ENCODE peak calls at places on chromosomes 1 and 21, in six cellular contexts. P is esophagus squamous epithelium, G is testis, V is uterus, Z is breast epithelium, W is prostate gland. O is an unnamed sample.

GRCh38 chr1:62906428-62906886 is 122.5 kb downstream of the ATG4C start:
- DNase-seq in P (no peak), G (peak), V (no peak), Z (no peak), W (no peak), O (no peak)

GRCh38 chr1:56073206-56073605 is 506.2 kb downstream of the PLPP3 start:
- DNase-seq in P (no peak), G (no peak), V (no peak), Z (no peak), W (no peak), O (no peak)

GRCh38 chr1:11842154-11843041 is 5.2 kb downstream of the NPPA start:
- DNase-seq in P (no peak), G (peak), V (peak), Z (no peak), W (no peak), O (no peak)

GRCh38 chr1:227576152-227576551 is 12.8 kb downstream of the ZNF678 start:
- DNase-seq in P (no peak), G (no peak), V (no peak), Z (no peak), W (no peak), O (no peak)

GRCh38 chr1:27109103-27109822 is 45.7 kb downstream of the SLC9A1 start:
- DNase-seq in P (no peak), G (no peak), V (no peak), Z (no peak), W (no peak), O (no peak)

GRCh38 chr1:245258271-245258920 is 103.6 kb downstream of the KIF26B start:
- DNase-seq in P (no peak), G (no peak), V (no peak), Z (peak), W (peak), O (no peak)

GRCh38 chr1:2559509-2560298 is 3.5 kb downstream of the TNFRSF14 start:
- DNase-seq in P (no peak), G (no peak), V (no peak), Z (no peak), W (no peak), O (no peak)

GRCh38 chr21:34967509-34968289 is 81.4 kb downstream of the RUNX1 start:
- DNase-seq in P (no peak), G (no peak), V (no peak), Z (no peak), W (no peak), O (peak)

GRCh38 chr1:229037806-229038405 is 233.0 kb upstream of the RAB4A start:
- DNase-seq in P (no peak), G (no peak), V (no peak), Z (no peak), W (no peak), O (no peak)

GRCh38 chr1:74773540-74773939 is 40.6 kb downstream of the TYW3 start:
- DNase-seq in P (no peak), G (no peak), V (no peak), Z (no peak), W (no peak), O (no peak)

GRCh38 chr1:23585321-23586022 is 26.2 kb upstream of the ID3 start:
- DNase-seq in P (no peak), G (no peak), V (peak), Z (no peak), W (no peak), O (peak)

DNA sequence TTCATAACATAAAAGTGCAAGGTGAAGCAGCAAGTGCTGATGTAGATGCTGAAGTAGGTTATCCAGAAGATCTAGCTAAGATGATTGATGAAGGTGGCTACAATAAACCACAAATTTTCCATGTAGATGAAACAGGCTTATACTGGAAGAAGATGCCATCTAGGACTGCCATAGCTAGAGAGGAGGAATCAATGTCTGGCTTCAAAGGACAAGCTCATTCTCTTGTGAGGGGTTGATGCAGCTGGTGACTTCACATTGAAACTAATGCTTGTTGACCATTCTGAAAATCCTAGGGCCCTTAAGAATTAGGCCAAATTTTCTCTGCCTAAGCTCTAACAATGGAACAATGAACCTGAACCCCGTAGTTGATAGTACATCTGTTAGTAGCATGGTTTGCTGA is 34.0 kb downstream of the FLVCR1 start:
- DNase-seq in P (no peak), G (no peak), V (no peak), Z (no peak), W (no peak), O (no peak)
- TF ChIP-seq POLR2A in P (no peak), G (no peak), V (no peak), Z (no peak), W (no peak), O (no peak)

GRCh38 chr1:21937034-21937371 is at the start of gene HSPG2:
- DNase-seq in P (no peak), G (no peak), V (no peak), Z (no peak), W (no peak), O (no peak)
- TF ChIP-seq POLR2A in P (no peak), G (no peak), V (no peak), Z (no peak), W (no peak), O (peak)

DNA sequence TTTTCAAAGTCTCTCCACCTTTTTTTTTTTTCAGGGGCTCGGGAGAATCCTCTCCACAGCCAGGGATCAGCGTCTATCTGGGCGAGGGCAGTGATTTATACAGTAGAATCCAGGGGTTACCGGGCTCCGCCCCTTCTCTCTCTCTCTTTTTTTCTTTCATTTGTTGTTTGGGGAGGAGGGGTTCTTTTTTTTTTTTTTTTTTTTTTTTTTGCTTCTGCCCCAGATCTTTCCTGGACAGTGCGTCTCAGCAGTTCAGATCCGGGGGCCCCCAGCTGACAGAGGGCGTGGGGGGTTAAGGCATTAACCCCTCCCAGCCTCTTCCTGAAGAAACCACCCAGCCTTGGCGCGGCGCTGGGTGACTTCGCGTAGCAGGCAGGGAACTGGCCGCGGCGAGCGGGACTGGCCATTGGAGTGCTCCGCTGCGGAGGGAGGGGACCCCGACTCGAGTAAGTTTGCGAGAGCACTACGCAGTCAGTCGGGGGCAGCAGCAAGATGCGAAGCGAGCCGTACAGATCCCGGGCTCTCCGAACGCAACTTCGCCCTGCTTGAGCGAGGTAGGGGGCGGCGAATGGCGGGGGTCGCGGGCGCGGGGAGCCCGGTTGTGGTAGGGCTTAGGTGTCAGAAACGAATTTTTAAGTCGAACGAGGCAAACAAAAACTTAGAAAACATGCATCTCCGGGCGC is at the start of gene S1PR1:
- DNase-seq in P (no peak), G (peak), V (peak), Z (no peak), W (peak), O (peak)
- TF ChIP-seq POLR2A in P (no peak), G (no peak), V (no peak), Z (peak), W (no peak), O (no peak)

DNA sequence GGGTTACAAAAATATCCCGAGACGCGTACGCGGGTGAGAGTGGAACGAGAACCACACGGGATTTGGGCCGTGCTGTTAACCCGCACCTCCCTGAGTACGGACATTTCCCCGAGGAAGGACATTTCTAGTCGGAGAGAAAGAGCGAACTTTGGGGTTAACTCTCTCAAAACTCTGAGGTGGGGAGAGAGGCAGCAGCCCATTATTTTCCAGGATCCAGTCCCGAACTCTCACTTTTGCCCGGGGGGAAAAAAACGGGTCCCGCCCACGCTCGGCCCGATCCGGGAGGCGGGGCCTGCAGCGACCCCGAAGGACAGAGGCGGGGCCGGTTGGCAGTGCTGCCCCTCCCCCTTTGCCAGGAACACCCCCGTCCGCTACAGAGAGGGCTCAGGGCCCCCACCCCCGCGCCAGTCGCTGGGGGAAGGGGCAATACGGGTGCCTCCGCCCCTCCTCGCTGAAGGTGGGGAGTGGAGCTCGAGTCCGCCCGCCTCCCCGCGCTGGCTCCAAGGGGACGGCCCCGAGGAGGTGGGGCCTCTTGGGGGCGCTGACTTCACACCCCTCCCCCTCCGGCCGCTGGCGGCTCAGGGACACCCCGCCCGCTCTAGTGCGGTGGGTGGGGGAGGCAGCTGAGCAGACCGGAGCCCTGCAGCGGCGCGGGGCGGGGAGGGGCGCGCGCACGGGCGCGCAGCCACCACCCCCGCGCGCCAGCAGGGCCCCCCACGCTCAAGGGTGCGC is 722 bp downstream of the NUCKS1 start:
- DNase-seq in P (peak), G (peak), V (peak), Z (peak), W (peak), O (peak)
- TF ChIP-seq POLR2A in P (peak), G (no peak), V (peak), Z (peak), W (peak), O (peak)